ENCODE peak calls at places on chromosomes 4 and X, in six cellular contexts. One of them, this sample, is unnamed.

GRCh38 chr4:65535128-65535527 is 135.2 kb downstream of the EPHA5 start:
- DNase-seq in HepG2: no peak
- DNase-seq in GM12878: no peak
- DNase-seq in K562: no peak
- DNase-seq in H1: no peak
- DNase-seq in GM12891: no peak
- DNase-seq in this sample: no peak

GRCh38 chrX:28586891-28587635 is at the start of gene IL1RAPL1:
- DNase-seq in HepG2: no peak
- DNase-seq in GM12878: no peak
- DNase-seq in K562: no peak
- DNase-seq in H1: no peak
- DNase-seq in GM12891: no peak
- DNase-seq in this sample: no peak

GRCh38 chrX:43909159-43909558 is 26.9 kb upstream of the MAOB start:
- DNase-seq in HepG2: no peak
- DNase-seq in GM12878: no peak
- DNase-seq in K562: no peak
- DNase-seq in H1: no peak
- DNase-seq in GM12891: no peak
- DNase-seq in this sample: no peak

GRCh38 chr4:146520894-146521542 is 722 bp downstream of the SLC10A7 start:
- DNase-seq in HepG2: peak; percentile 71
- DNase-seq in GM12878: peak; percentile 32
- DNase-seq in K562: peak; percentile 78
- DNase-seq in H1: no peak
- DNase-seq in GM12891: no peak
- DNase-seq in this sample: peak; percentile 8

GRCh38 chr4:120395746-120396145 is 329.1 kb upstream of the MAD2L1 start:
- DNase-seq in HepG2: no peak
- DNase-seq in GM12878: no peak
- DNase-seq in K562: no peak
- DNase-seq in H1: no peak
- DNase-seq in GM12891: no peak
- DNase-seq in this sample: no peak

GRCh38 chr4:151694819-151695730 is 65.7 kb downstream of the GATB start:
- DNase-seq in HepG2: no peak
- DNase-seq in GM12878: no peak
- DNase-seq in K562: peak; percentile 30
- DNase-seq in H1: no peak
- DNase-seq in GM12891: no peak
- DNase-seq in this sample: no peak

GRCh38 chr4:13640149-13640671 is 12.7 kb upstream of the BOD1L1 start:
- DNase-seq in HepG2: no peak
- DNase-seq in GM12878: no peak
- DNase-seq in K562: peak; percentile 7
- DNase-seq in H1: peak; percentile 54
- DNase-seq in GM12891: no peak
- DNase-seq in this sample: no peak

GRCh38 chrX:139831689-139832456 is 101.0 kb downstream of the ATP11C start:
- DNase-seq in HepG2: no peak
- DNase-seq in GM12878: no peak
- DNase-seq in K562: no peak
- DNase-seq in H1: no peak
- DNase-seq in GM12891: peak; percentile 9
- DNase-seq in this sample: no peak

GRCh38 chr4:6355052-6355451 is 85.4 kb downstream of the WFS1 start:
- DNase-seq in HepG2: no peak
- DNase-seq in GM12878: no peak
- DNase-seq in K562: peak; percentile 47
- DNase-seq in H1: no peak
- DNase-seq in GM12891: no peak
- DNase-seq in this sample: no peak

GRCh38 chrX:133638285-133638684 is 223.0 kb upstream of the GPC4 start:
- DNase-seq in HepG2: no peak
- DNase-seq in GM12878: no peak
- DNase-seq in K562: no peak
- DNase-seq in H1: no peak
- DNase-seq in GM12891: no peak
- DNase-seq in this sample: no peak

GRCh38 chr4:86032476-86033022 is 327.3 kb downstream of the MAPK10 start:
- DNase-seq in HepG2: no peak
- DNase-seq in GM12878: no peak
- DNase-seq in K562: no peak
- DNase-seq in H1: no peak
- DNase-seq in GM12891: no peak
- DNase-seq in this sample: no peak

GRCh38 chrX:103656623-103657022 is 27.8 kb downstream of the TCEAL1 start:
- DNase-seq in HepG2: no peak
- DNase-seq in GM12878: no peak
- DNase-seq in K562: no peak
- DNase-seq in H1: no peak
- DNase-seq in GM12891: no peak
- DNase-seq in this sample: no peak

GRCh38 chr4:11194431-11194830 is 234.3 kb downstream of the HS3ST1 start:
- DNase-seq in HepG2: no peak
- DNase-seq in GM12878: no peak
- DNase-seq in K562: no peak
- DNase-seq in H1: no peak
- DNase-seq in GM12891: no peak
- DNase-seq in this sample: no peak

GRCh38 chr4:67723949-67724348 is 23.0 kb upstream of the UBA6 start:
- DNase-seq in HepG2: no peak
- DNase-seq in GM12878: no peak
- DNase-seq in K562: peak; percentile 37
- DNase-seq in H1: peak; percentile 53
- DNase-seq in GM12891: no peak
- DNase-seq in this sample: no peak

GRCh38 chrX:114267127-114267526 is 316.8 kb upstream of the HTR2C start:
- DNase-seq in HepG2: no peak
- DNase-seq in GM12878: no peak
- DNase-seq in K562: no peak
- DNase-seq in H1: no peak
- DNase-seq in GM12891: no peak
- DNase-seq in this sample: no peak

GRCh38 chr4:26330186-26330787 is 9.5 kb downstream of the RBPJ start:
- DNase-seq in HepG2: peak; percentile 64
- DNase-seq in GM12878: no peak
- DNase-seq in K562: peak; percentile 67
- DNase-seq in H1: no peak
- DNase-seq in GM12891: no peak
- DNase-seq in this sample: no peak

GRCh38 chr4:119728692-119729593 is 100.3 kb upstream of the PDE5A start:
- DNase-seq in HepG2: no peak
- DNase-seq in GM12878: no peak
- DNase-seq in K562: no peak
- DNase-seq in H1: no peak
- DNase-seq in GM12891: no peak
- DNase-seq in this sample: no peak

GRCh38 chr4:88195666-88196365 is 37.4 kb upstream of the ABCG2 start:
- DNase-seq in HepG2: no peak
- DNase-seq in GM12878: no peak
- DNase-seq in K562: no peak
- DNase-seq in H1: no peak
- DNase-seq in GM12891: no peak
- DNase-seq in this sample: no peak

GRCh38 chr4:86185659-86186058 is 174.2 kb downstream of the MAPK10 start:
- DNase-seq in HepG2: no peak
- DNase-seq in GM12878: no peak
- DNase-seq in K562: no peak
- DNase-seq in H1: no peak
- DNase-seq in GM12891: no peak
- DNase-seq in this sample: no peak

GRCh38 chr4:113394730-113395530 is 345.5 kb downstream of the ANK2 start:
- DNase-seq in HepG2: peak; percentile 88
- DNase-seq in GM12878: peak; percentile 66
- DNase-seq in K562: peak; percentile 76
- DNase-seq in H1: peak; percentile 51
- DNase-seq in GM12891: peak; percentile 6
- DNase-seq in this sample: peak; percentile 14

GRCh38 chrX:70762285-70762684 is 146.2 kb downstream of the TEX11 start:
- DNase-seq in HepG2: no peak
- DNase-seq in GM12878: no peak
- DNase-seq in K562: peak; percentile 3
- DNase-seq in H1: no peak
- DNase-seq in GM12891: no peak
- DNase-seq in this sample: no peak

GRCh38 chr4:107862658-107863057 is 37.9 kb downstream of the SGMS2 start:
- DNase-seq in HepG2: peak; percentile 5
- DNase-seq in GM12878: no peak
- DNase-seq in K562: peak; percentile 5
- DNase-seq in H1: no peak
- DNase-seq in GM12891: no peak
- DNase-seq in this sample: no peak

GRCh38 chr4:20273793-20274192 is 22.1 kb downstream of the SLIT2 start:
- DNase-seq in HepG2: no peak
- DNase-seq in GM12878: no peak
- DNase-seq in K562: no peak
- DNase-seq in H1: no peak
- DNase-seq in GM12891: no peak
- DNase-seq in this sample: no peak
- TF ChIP-seq POLR2AphosphoS5 in HepG2: no peak
- TF ChIP-seq POLR2AphosphoS5 in GM12878: no peak
- TF ChIP-seq POLR2AphosphoS5 in K562: no peak
- TF ChIP-seq POLR2AphosphoS5 in H1: no peak
- TF ChIP-seq POLR2AphosphoS5 in GM12891: no peak
- TF ChIP-seq POLR2AphosphoS5 in this sample: no peak

DNA sequence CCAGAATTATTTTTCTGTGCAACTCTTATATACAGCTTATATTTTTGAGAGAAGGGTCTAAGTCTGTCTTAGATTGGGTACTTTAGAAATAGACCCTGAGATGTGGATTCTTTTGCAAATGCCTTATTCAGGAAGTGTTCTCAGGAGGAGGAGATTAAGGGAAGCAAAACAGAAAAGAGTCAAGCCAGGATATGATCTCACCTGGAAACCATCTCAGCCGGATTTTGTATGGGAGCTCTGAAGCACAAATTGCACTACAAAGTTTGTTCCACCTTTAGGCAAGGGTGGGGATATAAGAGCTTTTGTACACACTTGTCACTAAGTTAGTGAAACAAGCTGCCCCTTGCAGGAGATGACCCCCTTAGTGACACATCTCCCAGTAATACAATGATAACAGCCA is 121.2 kb upstream of the GRPR start:
- DNase-seq in HepG2: no peak
- DNase-seq in GM12878: no peak
- DNase-seq in K562: no peak
- DNase-seq in H1: no peak
- DNase-seq in GM12891: no peak
- DNase-seq in this sample: no peak
- TF ChIP-seq TAF1 in HepG2: no peak
- TF ChIP-seq TAF1 in GM12878: no peak
- TF ChIP-seq TAF1 in K562: no peak
- TF ChIP-seq TAF1 in H1: no peak
- TF ChIP-seq TAF1 in GM12891: no peak
- TF ChIP-seq TAF1 in this sample: no peak

GRCh38 chr4:17204908-17205307 is 306.5 kb upstream of the LDB2 start:
- DNase-seq in HepG2: no peak
- DNase-seq in GM12878: no peak
- DNase-seq in K562: no peak
- DNase-seq in H1: no peak
- DNase-seq in GM12891: no peak
- DNase-seq in this sample: no peak

GRCh38 chr4:17203767-17204166 is 305.3 kb upstream of the LDB2 start:
- DNase-seq in HepG2: no peak
- DNase-seq in GM12878: no peak
- DNase-seq in K562: no peak
- DNase-seq in H1: no peak
- DNase-seq in GM12891: no peak
- DNase-seq in this sample: no peak

DNA sequence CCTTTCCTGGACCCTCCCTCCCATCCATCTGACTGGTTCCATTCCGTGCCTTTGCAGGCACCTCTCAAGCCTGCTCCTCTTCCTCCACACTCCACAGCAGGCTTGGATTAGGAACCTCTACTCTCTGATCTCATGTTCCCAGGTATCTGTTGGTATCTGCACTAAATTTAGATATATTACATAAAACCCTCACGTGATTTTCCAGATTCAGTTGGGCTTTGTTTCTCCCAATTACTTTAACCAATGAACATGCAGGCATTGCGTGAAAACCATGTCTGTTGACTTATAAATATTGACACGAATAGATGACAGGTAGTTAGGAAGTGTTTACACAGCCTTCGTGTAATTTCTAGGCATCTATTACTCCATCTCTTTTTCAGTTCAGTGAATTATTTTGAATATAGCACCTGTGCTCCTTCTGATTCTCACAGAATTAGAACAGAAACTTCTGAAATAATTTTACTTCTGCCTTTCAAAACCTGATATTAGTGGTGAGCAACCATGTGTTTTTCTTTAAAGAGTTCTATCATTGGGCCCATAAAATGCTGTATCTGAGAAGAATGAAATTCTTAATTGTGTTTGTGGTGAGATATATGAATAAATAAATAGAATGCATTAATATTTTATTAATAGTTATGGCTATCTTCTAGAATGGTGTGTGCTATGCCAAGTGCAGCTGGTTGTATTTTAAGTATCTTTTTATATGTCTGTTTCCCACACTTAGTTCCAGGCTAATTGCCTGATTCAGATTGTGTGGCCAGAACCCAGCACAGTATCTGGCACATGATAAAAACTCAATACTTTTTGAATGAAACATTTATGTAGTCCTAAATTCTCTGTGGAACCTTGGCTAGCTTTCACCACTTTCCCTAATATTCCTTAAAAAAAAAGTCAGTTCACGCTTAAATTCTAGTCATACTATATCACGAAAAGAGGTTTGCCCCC is 304.8 kb downstream of the QDPR start:
- DNase-seq in HepG2: no peak
- DNase-seq in GM12878: no peak
- DNase-seq in K562: no peak
- DNase-seq in H1: no peak
- DNase-seq in GM12891: no peak
- DNase-seq in this sample: no peak
- TF ChIP-seq POLR2A in HepG2: no peak
- TF ChIP-seq POLR2A in GM12878: no peak
- TF ChIP-seq POLR2A in K562: no peak
- TF ChIP-seq POLR2A in H1: no peak
- TF ChIP-seq POLR2A in GM12891: no peak
- TF ChIP-seq POLR2A in this sample: no peak

GRCh38 chr4:7844247-7844991 is 95.2 kb downstream of the AFAP1 start:
- DNase-seq in HepG2: peak; percentile 70
- DNase-seq in GM12878: no peak
- DNase-seq in K562: peak; percentile 62
- DNase-seq in H1: peak; percentile 63
- DNase-seq in GM12891: peak; percentile 58
- DNase-seq in this sample: peak; percentile 45
- TF ChIP-seq POLR2AphosphoS5 in HepG2: no peak
- TF ChIP-seq POLR2AphosphoS5 in GM12878: no peak
- TF ChIP-seq POLR2AphosphoS5 in K562: no peak
- TF ChIP-seq POLR2AphosphoS5 in H1: no peak
- TF ChIP-seq POLR2AphosphoS5 in GM12891: no peak
- TF ChIP-seq POLR2AphosphoS5 in this sample: no peak

This sample was measured in GM12892.